ENCODE peak calls at places on chromosomes 6 and 20, in five cellular contexts. B is IMR-90, T is mammary epithelial cell, L is GM23338, H is H9. P is an unnamed sample.

GRCh38 chr6:165899592-165899991 is 236.6 kb upstream of the PDE10A start:
- DNase-seq in T (no peak), L (no peak), H (no peak), B (no peak), P (no peak)

GRCh38 chr6:9834233-9834632 is 580.6 kb downstream of the TFAP2A start:
- DNase-seq in B (no peak), T (no peak), L (no peak), H (no peak), P (no peak)

GRCh38 chr6:141443032-141443431 is 689.7 kb upstream of the GJE1 start:
- DNase-seq in B (no peak), H (no peak), L (no peak), T (no peak), P (no peak)

GRCh38 chr6:22062807-22063408 is 233.9 kb downstream of the PRL start:
- DNase-seq in L (no peak), B (no peak), H (no peak), T (no peak), P (no peak)

GRCh38 chr6:148347076-148348054 is 4.7 kb downstream of the SASH1 start:
- DNase-seq in H (no peak), L (peak; percentile 72), T (no peak), B (no peak), P (no peak)

GRCh38 chr6:42889815-42890214 is 10.4 kb downstream of the RPL7L1 start:
- DNase-seq in T (no peak), B (no peak), H (no peak), L (peak; percentile 41), P (no peak)

GRCh38 chr20:5470943-5471342 is 154.2 kb upstream of the PROKR2 start:
- DNase-seq in H (no peak), B (no peak), T (no peak), L (no peak), P (no peak)

GRCh38 chr6:112145080-112145573 is 57.7 kb downstream of the FAM229B start:
- DNase-seq in H (peak; percentile 61), T (no peak), B (no peak), L (peak; percentile 65), P (no peak)

GRCh38 chr20:53776858-53777257 is 183.2 kb upstream of the ZNF217 start:
- DNase-seq in H (no peak), T (no peak), L (no peak), B (no peak), P (no peak)

GRCh38 chr20:46423882-46424482 is 17.6 kb upstream of the ELMO2 start:
- DNase-seq in B (no peak), T (peak; percentile 38), L (no peak), H (no peak), P (no peak)

GRCh38 chr6:11712760-11713159 is 65.8 kb downstream of the ADTRP start:
- DNase-seq in T (peak; percentile 80), H (no peak), L (no peak), B (peak; percentile 46), P (peak; percentile 44)

GRCh38 chr6:11718031-11718430 is 60.6 kb downstream of the ADTRP start:
- DNase-seq in B (no peak), T (no peak), H (no peak), L (no peak), P (no peak)

GRCh38 chr6:11714116-11714797 is 64.3 kb downstream of the ADTRP start:
- DNase-seq in H (no peak), T (no peak), B (no peak), L (no peak), P (no peak)

GRCh38 chr6:11711994-11712698 is 66.5 kb downstream of the ADTRP start:
- DNase-seq in H (no peak), T (no peak), B (peak; percentile 34), L (no peak), P (peak; percentile 12)

GRCh38 chr6:11714798-11715285 is 63.8 kb downstream of the ADTRP start:
- DNase-seq in T (no peak), H (no peak), L (no peak), B (no peak), P (no peak)
- H3K4me2 ChIP-seq in T (no peak overlapping the region), H (no peak overlapping the region), L (no peak overlapping the region), B (no peak overlapping the region), P (no peak overlapping the region)

GRCh38 chr20:50265245-50265946 is 74.8 kb downstream of the CEBPB start:
- DNase-seq in H (no peak), T (no peak), B (no peak), L (no peak), P (no peak)
- H3K4me2 ChIP-seq in H (no peak overlapping the region), T (no peak overlapping the region), B (no peak overlapping the region), L (no peak overlapping the region), P (no peak overlapping the region)

GRCh38 chr6:33856034-33856590 is 52.3 kb upstream of the MLN start:
- DNase-seq in L (no peak), B (no peak), H (no peak), T (no peak), P (no peak)
- H3K4me2 ChIP-seq in L (no peak overlapping the region), B (no peak overlapping the region), H (no peak overlapping the region), T (no peak overlapping the region), P (no peak overlapping the region)

GRCh38 chr6:71279740-71280139 is 8.9 kb upstream of the OGFRL1 start:
- DNase-seq in L (no peak), B (no peak), T (no peak), H (no peak), P (no peak)
- H3K4me2 ChIP-seq in L (no peak overlapping the region), B (no peak overlapping the region), T (no peak overlapping the region), H (no peak overlapping the region), P (no peak overlapping the region)

GRCh38 chr6:90039911-90040310 is 145.6 kb downstream of the GJA10 start:
- DNase-seq in H (no peak), L (no peak), B (peak; percentile 54), T (no peak), P (peak; percentile 76)
- H3K4me2 ChIP-seq in H (no peak overlapping the region), L (no peak overlapping the region), B (no peak overlapping the region), T (no peak overlapping the region), P (no peak overlapping the region)

GRCh38 chr20:37200926-37201826 is 21.8 kb upstream of the MROH8 start:
- DNase-seq in H (no peak), B (no peak), T (no peak), L (no peak), P (no peak)

GRCh38 chr20:37204056-37204455 is 24.7 kb upstream of the MROH8 start:
- DNase-seq in H (no peak), L (no peak), T (no peak), B (no peak), P (no peak)

GRCh38 chr20:37201827-37202162 is 22.4 kb upstream of the MROH8 start:
- DNase-seq in L (no peak), T (no peak), B (no peak), H (no peak), P (no peak)

GRCh38 chr20:37200376-37200775 is 21.0 kb upstream of the MROH8 start:
- DNase-seq in L (no peak), B (no peak), H (no peak), T (no peak), P (no peak)

GRCh38 chr20:37202267-37202943 is 23.1 kb upstream of the MROH8 start:
- DNase-seq in L (peak; percentile 73), H (no peak), T (peak; percentile 77), B (peak; percentile 98), P (peak; percentile 98)
- H3K4me2 ChIP-seq in L (no peak overlapping the region), H (no peak overlapping the region), T (peak overlapping the region; percentile 29), B (peak overlapping the region; percentile 60), P (peak overlapping the region; percentile 65)

GRCh38 chr6:15152720-15153119 is 93.1 kb upstream of the JARID2 start:
- DNase-seq in H (no peak), L (no peak), T (no peak), B (no peak), P (no peak)

GRCh38 chr6:15153191-15153590 is 92.7 kb upstream of the JARID2 start:
- DNase-seq in H (no peak), L (no peak), T (no peak), B (no peak), P (no peak)

GRCh38 chr6:15143540-15143939 is 102.3 kb upstream of the JARID2 start:
- DNase-seq in H (no peak), L (no peak), B (no peak), T (no peak), P (no peak)

GRCh38 chr6:15147827-15148226 is 98.0 kb upstream of the JARID2 start:
- DNase-seq in B (no peak), H (no peak), T (no peak), L (no peak), P (no peak)

GRCh38 chr6:15148356-15149058 is 97.4 kb upstream of the JARID2 start:
- DNase-seq in L (peak; percentile 50), H (peak; percentile 34), B (peak; percentile 90), T (peak; percentile 96), P (peak; percentile 77)
- H3K4me2 ChIP-seq in L (no peak overlapping the region), H (no peak overlapping the region), B (peak overlapping the region; percentile 2), T (peak overlapping the region; percentile 29), P (no peak overlapping the region)

P was measured in fibroblast of lung.